ENCODE peak calls at places on chromosomes 12 and 14, in nine cellular contexts. J, U, B, K, Z, W, L, F and Q are unnamed samples.

GRCh38 chr14:100680439-100681051 is 46.1 kb upstream of the DLK1 start:
- DNase-seq in J (no peak), U (no peak), B (no peak), K (no peak), Z (no peak), W (no peak), L (no peak), F (no peak), Q (no peak)

GRCh38 chr12:1619599-1619998 is 9.4 kb upstream of the WNT5B start:
- DNase-seq in J (no peak), U (no peak), B (no peak), K (no peak), Z (no peak), W (peak; percentile 91), L (peak; percentile 60), F (no peak), Q (peak; percentile 81)

GRCh38 chr14:89493406-89493805 is 76.4 kb upstream of the FOXN3 start:
- DNase-seq in J (no peak), U (no peak), B (no peak), K (no peak), Z (no peak), W (no peak), L (no peak), F (no peak), Q (no peak)

GRCh38 chr14:24734917-24735500 is 101.0 kb upstream of the GZMB start:
- DNase-seq in J (no peak), U (peak; percentile 79), B (no peak), K (peak; percentile 46), Z (peak; percentile 45), W (no peak), L (no peak), F (peak; percentile 1), Q (no peak)

GRCh38 chr12:47839214-47839613 is 19.5 kb upstream of the HDAC7 start:
- DNase-seq in J (no peak), U (no peak), B (no peak), K (no peak), Z (no peak), W (no peak), L (no peak), F (no peak), Q (no peak)

GRCh38 chr12:67042697-67043131 is 226.4 kb upstream of the CAND1 start:
- DNase-seq in J (no peak), U (no peak), B (no peak), K (no peak), Z (no peak), W (no peak), L (no peak), F (no peak), Q (no peak)

GRCh38 chr12:130775953-130776856 is 60.1 kb upstream of the RIMBP2 start:
- DNase-seq in J (no peak), U (peak; percentile 86), B (no peak), K (peak; percentile 69), Z (peak; percentile 26), W (no peak), L (no peak), F (peak; percentile 31), Q (no peak)

GRCh38 chr14:100585448-100586152 is 1.6 kb downstream of the BEGAIN start:
- DNase-seq in J (no peak), U (no peak), B (no peak), K (no peak), Z (no peak), W (peak; percentile 49), L (no peak), F (no peak), Q (no peak)

GRCh38 chr12:53804429-53804828 is 52.6 kb upstream of the CISTR start:
- DNase-seq in J (no peak), U (no peak), B (no peak), K (no peak), Z (no peak), W (peak; percentile 65), L (no peak), F (no peak), Q (peak; percentile 42)

GRCh38 chr12:76308866-76309265 is 39.3 kb downstream of the BBS10 start:
- DNase-seq in J (no peak), U (peak; percentile 32), B (no peak), K (no peak), Z (no peak), W (no peak), L (no peak), F (no peak), Q (no peak)

GRCh38 chr12:106144847-106145246 is 6.1 kb upstream of the NUAK1 start:
- DNase-seq in J (no peak), U (peak; percentile 11), B (no peak), K (no peak), Z (no peak), W (no peak), L (peak; percentile 32), F (no peak), Q (no peak)

GRCh38 chr12:93387780-93388179 is 10.1 kb downstream of the NUDT4 start:
- DNase-seq in J (no peak), U (peak; percentile 41), B (no peak), K (no peak), Z (no peak), W (no peak), L (no peak), F (no peak), Q (no peak)

GRCh38 chr12:98533723-98534251 is 18.4 kb downstream of the TMPO start:
- DNase-seq in J (no peak), U (peak; percentile 63), B (no peak), K (no peak), Z (no peak), W (no peak), L (no peak), F (no peak), Q (no peak)

GRCh38 chr12:19120795-19121194 is 8.7 kb upstream of the PLEKHA5 start:
- DNase-seq in J (no peak), U (no peak), B (no peak), K (no peak), Z (no peak), W (no peak), L (no peak), F (no peak), Q (no peak)

GRCh38 chr12:58502236-58502635 is 418.1 kb downstream of the LRIG3 start:
- DNase-seq in J (no peak), U (no peak), B (no peak), K (no peak), Z (no peak), W (no peak), L (no peak), F (no peak), Q (no peak)

GRCh38 chr12:109102491-109102890 is 5.1 kb downstream of the UNG start:
- DNase-seq in J (no peak), U (no peak), B (no peak), K (no peak), Z (no peak), W (peak; percentile 9), L (no peak), F (no peak), Q (no peak)

GRCh38 chr14:30559638-30560071 is 697 bp downstream of the G2E3 start:
- DNase-seq in J (no peak), U (peak; percentile 41), B (no peak), K (no peak), Z (peak; percentile 26), W (no peak), L (peak; percentile 18), F (no peak), Q (no peak)

GRCh38 chr14:35403085-35403396 is 1.5 kb downstream of the NFKBIA start:
- DNase-seq in J (no peak), U (peak; percentile 65), B (peak; percentile 49), K (no peak), Z (no peak), W (no peak), L (no peak), F (no peak), Q (no peak)